ENCODE peak calls at places on chromosomes 12 and 14, in nine cellular contexts. Q, K, Z, Y, L, F, J, M and V are unnamed samples.

GRCh38 chr14:77681196-77682157 is 26.3 kb downstream of the ALKBH1 start:
- DNase-seq in Q (no peak), K (no peak), Z (no peak), Y (no peak), L (no peak), F (no peak), J (peak; percentile 66), M (no peak), V (peak; percentile 35)

GRCh38 chr14:51677738-51678137 is 26.0 kb downstream of the FRMD6 start:
- DNase-seq in Q (no peak), K (no peak), Z (no peak), Y (no peak), L (no peak), F (no peak), J (no peak), M (no peak), V (no peak)

GRCh38 chr12:16003460-16003859 is 92.3 kb downstream of the DERA start:
- DNase-seq in Q (no peak), K (no peak), Z (no peak), Y (no peak), L (no peak), F (no peak), J (no peak), M (no peak), V (no peak)

GRCh38 chr12:88985011-88985410 is 367.3 kb downstream of the DUSP6 start:
- DNase-seq in Q (no peak), K (no peak), Z (no peak), Y (no peak), L (no peak), F (no peak), J (no peak), M (no peak), V (no peak)

GRCh38 chr12:132286912-132287311 is 42.5 kb downstream of the GALNT9 start:
- DNase-seq in Q (no peak), K (no peak), Z (no peak), Y (peak; percentile 27), L (peak; percentile 75), F (no peak), J (peak; percentile 93), M (no peak), V (peak; percentile 34)

GRCh38 chr14:101456246-101457159 is 104.8 kb upstream of the DIO3 start:
- DNase-seq in Q (no peak), K (no peak), Z (peak; percentile 71), Y (no peak), L (no peak), F (no peak), J (no peak), M (no peak), V (no peak)

GRCh38 chr14:94388027-94388895 is at the start of gene SERPINA1:
- DNase-seq in Q (no peak), K (no peak), Z (peak; percentile 37), Y (no peak), L (no peak), F (no peak), J (peak; percentile 65), M (no peak), V (no peak)

GRCh38 chr14:99177876-99178630 is 93.9 kb downstream of the BCL11B start:
- DNase-seq in Q (no peak), K (no peak), Z (peak; percentile 38), Y (no peak), L (no peak), F (no peak), J (no peak), M (no peak), V (no peak)

GRCh38 chr14:90513151-90514014 is 116.6 kb downstream of the CALM1 start:
- DNase-seq in Q (no peak), K (no peak), Z (peak; percentile 75), Y (no peak), L (no peak), F (no peak), J (peak; percentile 90), M (no peak), V (peak; percentile 10)

GRCh38 chr14:102982852-102983470 is 60.5 kb downstream of the AMN start:
- DNase-seq in Q (no peak), K (no peak), Z (no peak), Y (peak; percentile 28), L (no peak), F (no peak), J (no peak), M (no peak), V (no peak)

GRCh38 chr12:12803186-12803585 is 10.0 kb upstream of the DDX47 start:
- DNase-seq in Q (no peak), K (no peak), Z (peak; percentile 63), Y (peak; percentile 100), L (peak; percentile 92), F (peak; percentile 67), J (peak; percentile 95), M (peak; percentile 28), V (peak; percentile 82)

GRCh38 chr12:95208678-95209077 is 8.6 kb downstream of the FGD6 start:
- DNase-seq in Q (no peak), K (no peak), Z (no peak), Y (no peak), L (no peak), F (no peak), J (no peak), M (no peak), V (no peak)

GRCh38 chr12:91105807-91106206 is 5.5 kb downstream of the LUM start:
- DNase-seq in Q (no peak), K (no peak), Z (no peak), Y (no peak), L (no peak), F (no peak), J (no peak), M (no peak), V (no peak)

GRCh38 chr12:91111366-91112321 is at the start of gene LUM:
- DNase-seq in Q (no peak), K (peak; percentile 35), Z (peak; percentile 68), Y (no peak), L (no peak), F (no peak), J (peak; percentile 27), M (no peak), V (peak; percentile 73)

GRCh38 chr12:91106283-91106682 is 5.0 kb downstream of the LUM start:
- DNase-seq in Q (no peak), K (no peak), Z (no peak), Y (no peak), L (no peak), F (no peak), J (no peak), M (no peak), V (no peak)

GRCh38 chr12:91108196-91108595 is 3.1 kb downstream of the LUM start:
- DNase-seq in Q (no peak), K (no peak), Z (no peak), Y (no peak), L (no peak), F (no peak), J (no peak), M (no peak), V (no peak)

DNA sequence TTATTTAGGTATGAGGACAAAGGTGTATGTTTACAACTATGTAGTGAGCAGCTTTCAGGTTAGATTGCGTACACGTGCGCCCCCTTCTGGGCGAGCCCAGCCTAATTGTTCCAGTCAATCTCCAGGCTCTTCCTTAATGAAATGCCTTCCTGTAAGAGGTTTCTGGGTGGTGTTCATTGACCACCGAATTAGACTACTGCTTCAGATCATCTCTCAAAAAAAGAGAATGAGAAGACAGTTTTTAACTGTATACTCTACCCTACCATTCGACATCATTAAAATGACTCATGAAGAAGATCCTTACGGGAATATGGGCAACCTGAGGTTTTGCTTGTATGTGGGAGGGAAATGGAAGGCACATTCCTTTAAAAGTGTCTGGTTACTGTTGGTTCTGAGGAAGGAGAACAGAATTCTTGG is 2.1 kb downstream of the LUM start:
- DNase-seq in Q (no peak), K (peak; percentile 73), Z (peak; percentile 98), Y (no peak), L (peak; percentile 27), F (peak; percentile 6), J (peak; percentile 83), M (no peak), V (peak; percentile 84)
- TF ChIP-seq CTCF in Q (peak; percentile 71), K (peak; percentile 80), Z (peak; percentile 97), Y (peak; percentile 36), L (peak; percentile 81), F (peak; percentile 80), J (peak; percentile 90), M (no peak), V (peak; percentile 86)

GRCh38 chr14:22822017-22822618 is 6.9 kb upstream of the SLC7A7 start:
- DNase-seq in Q (no peak), K (no peak), Z (peak; percentile 92), Y (no peak), L (no peak), F (no peak), J (no peak), M (no peak), V (no peak)
- H3K4me3 ChIP-seq in Q (no peak overlapping the region), K (peak overlapping the region; percentile 16), Z (peak overlapping the region; percentile 73), Y (no peak overlapping the region), L (no peak overlapping the region), F (peak overlapping the region; percentile 57), J (no peak overlapping the region), M (no peak overlapping the region), V (peak overlapping the region; percentile 28)

DNA sequence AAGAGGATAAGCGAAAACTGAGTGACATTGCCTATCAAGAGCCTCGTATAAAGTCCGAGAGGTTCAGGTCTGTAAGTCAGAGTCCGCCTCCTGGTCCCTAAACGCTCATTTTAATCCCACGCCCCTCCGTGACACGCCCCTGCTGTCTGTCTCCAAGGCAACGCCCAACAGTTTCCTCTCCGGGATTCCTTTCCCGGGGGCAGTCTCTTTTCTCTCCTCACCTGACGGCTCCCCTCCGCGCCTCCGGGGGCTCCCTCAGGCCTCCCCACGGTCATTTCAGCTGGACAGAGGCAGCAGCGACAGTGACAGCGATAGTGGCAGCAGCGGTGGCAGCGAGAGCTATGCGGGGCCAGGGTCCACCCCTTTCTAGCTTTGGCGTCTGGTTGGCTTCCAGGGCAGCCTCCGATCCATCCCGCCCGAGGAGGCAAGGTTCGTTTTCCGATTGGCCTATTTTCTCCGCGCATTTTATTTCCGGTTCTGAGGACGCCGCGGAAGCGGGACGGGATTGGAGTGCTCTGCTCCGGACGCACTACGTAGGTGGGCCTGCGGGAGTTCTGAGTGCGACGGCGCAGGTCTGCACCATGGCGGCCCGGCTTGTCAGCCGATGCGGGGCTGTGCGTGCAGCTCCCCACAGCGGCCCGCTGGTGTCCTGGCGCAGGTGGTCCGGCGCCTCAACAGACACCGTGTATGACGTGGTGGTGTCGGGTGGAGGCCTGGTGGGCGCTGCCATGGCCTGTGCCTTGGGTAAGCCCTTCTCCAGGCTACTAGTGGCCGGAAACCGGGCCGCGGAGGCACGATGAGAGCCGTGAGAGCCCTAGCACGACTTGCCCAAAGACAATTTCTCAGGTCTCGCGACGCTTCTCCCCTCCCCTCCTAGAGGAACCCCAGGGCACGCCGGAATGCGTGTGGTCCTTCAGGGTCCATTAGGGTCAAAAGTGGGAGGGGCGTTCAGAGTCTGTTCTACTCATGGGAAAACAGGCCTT is at the start of the genes COQ6 and FAM161B:
- DNase-seq in Q (peak; percentile 85), K (peak; percentile 98), Z (peak; percentile 98), Y (peak; percentile 89), L (peak; percentile 97), F (peak; percentile 93), J (peak; percentile 99), M (peak; percentile 82), V (peak; percentile 98)
- TF ChIP-seq CTCF in Q (peak; percentile 9), K (no peak), Z (no peak), Y (no peak), L (no peak), F (peak; percentile 31), J (no peak), M (no peak), V (no peak)

DNA sequence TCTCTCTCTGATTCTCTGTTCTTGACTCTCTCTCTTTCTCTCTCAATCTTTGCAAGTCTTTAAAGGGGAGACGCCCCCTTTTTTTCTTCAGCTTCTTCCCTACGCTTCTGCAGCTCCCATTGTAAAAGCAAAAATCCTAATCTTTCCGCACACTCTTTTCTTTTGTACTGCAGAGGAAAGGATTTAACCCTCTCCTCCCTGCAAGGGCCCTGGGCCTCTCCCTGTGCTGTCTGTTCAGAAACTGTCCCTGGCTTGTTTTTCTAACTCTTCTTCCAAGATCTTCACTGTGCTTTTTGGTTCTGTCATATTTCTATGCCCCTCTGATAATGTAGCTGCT is 10.9 kb upstream of the SALL2 start:
- DNase-seq in Q (no peak), K (no peak), Z (no peak), Y (no peak), L (no peak), F (no peak), J (no peak), M (no peak), V (no peak)
- H3K4me3 ChIP-seq in Q (no peak overlapping the region), K (peak overlapping the region; percentile 59), Z (peak overlapping the region; percentile 99), Y (no peak overlapping the region), L (no peak overlapping the region), F (no peak overlapping the region), J (no peak overlapping the region), M (no peak overlapping the region), V (peak overlapping the region; percentile 45)